ENCODE peak calls at places on chromosomes 4 and X, in seven cellular contexts. I is upper lobe of left lung, U is astrocyte of the spinal cord, F is uterus, R is upper lobe of right lung, V is fibroblast of pulmonary artery, X is pancreas. L is an unnamed sample.

GRCh38 chr4:37480509-37480908 is 205.7 kb downstream of the RELL1 start:
- DNase-seq in R (no peak), F (no peak), I (no peak), X (no peak), V (no peak), U (no peak), L (no peak)

GRCh38 chrX:46168254-46168653 is 377.0 kb downstream of the ZNF674 start:
- DNase-seq in U (no peak), V (no peak), X (no peak), I (no peak), R (peak), F (no peak), L (no peak)

GRCh38 chr4:150205016-150205415 is 126.8 kb downstream of the DCLK2 start:
- DNase-seq in F (no peak), V (no peak), X (no peak), R (no peak), I (no peak), U (no peak), L (no peak)

GRCh38 chr4:1601852-1602525 is 82.1 kb downstream of the FAM53A start:
- DNase-seq in F (no peak), R (peak), X (peak), U (no peak), V (no peak), I (peak), L (no peak)

GRCh38 chr4:86895692-86896488 is 3.7 kb upstream of the C4orf36 start:
- DNase-seq in R (no peak), F (no peak), V (peak), X (no peak), I (no peak), U (peak), L (no peak)

GRCh38 chr4:53196872-53197759 is 168.7 kb downstream of the SCFD2 start:
- DNase-seq in V (peak), R (no peak), U (peak), X (no peak), F (no peak), I (no peak), L (no peak)

GRCh38 chr4:13963601-13964000 is 336.1 kb upstream of the BOD1L1 start:
- DNase-seq in V (peak), F (no peak), X (no peak), I (no peak), U (peak), R (no peak), L (no peak)

GRCh38 chrX:40976971-40977370 is 108.3 kb upstream of the USP9X start:
- DNase-seq in V (no peak), U (no peak), R (no peak), I (no peak), F (no peak), X (no peak), L (no peak)

GRCh38 chrX:9644335-9644734 is 121.3 kb downstream of the GPR143 start:
- DNase-seq in X (no peak), I (no peak), U (no peak), R (no peak), F (peak), V (no peak), L (no peak)

GRCh38 chr4:11568511-11568910 is 139.8 kb upstream of the HS3ST1 start:
- DNase-seq in U (no peak), F (no peak), I (no peak), V (no peak), X (no peak), R (no peak), L (no peak)

GRCh38 chrX:46812445-46812844 is 24.4 kb upstream of the RP2 start:
- DNase-seq in V (no peak), F (no peak), I (no peak), U (no peak), R (no peak), X (no peak), L (no peak)

GRCh38 chr4:31538877-31539276 is 818.7 kb downstream of the PCDH7 start:
- DNase-seq in X (no peak), U (no peak), V (no peak), F (no peak), I (no peak), R (no peak), L (no peak)

GRCh38 chr4:139245590-139245989 is 34.4 kb downstream of the MGARP start:
- DNase-seq in I (no peak), F (no peak), U (peak), X (no peak), R (no peak), V (peak), L (no peak)

GRCh38 chr4:15031197-15031596 is 28.9 kb downstream of the CPEB2 start:
- DNase-seq in V (no peak), U (peak), R (no peak), F (no peak), X (no peak), I (no peak), L (no peak)

GRCh38 chr4:7823416-7823824 is 116.2 kb downstream of the AFAP1 start:
- DNase-seq in F (no peak), R (no peak), U (no peak), I (no peak), X (no peak), V (peak), L (peak)

GRCh38 chrX:9885150-9885549 is 82.0 kb upstream of the CLDN34 start:
- DNase-seq in X (peak), F (no peak), I (no peak), U (peak), R (peak), V (peak), L (peak)

GRCh38 chrX:34915463-34916225 is 27.0 kb upstream of the FAM47B start:
- DNase-seq in X (no peak), I (no peak), U (no peak), R (no peak), F (no peak), V (no peak), L (no peak)

GRCh38 chr4:142088906-142089305 is 452.5 kb downstream of the IL15 start:
- DNase-seq in X (no peak), F (no peak), V (peak), I (no peak), U (peak), R (no peak), L (no peak)

GRCh38 chr4:43238556-43238955 is 346.0 kb downstream of the GRXCR1 start:
- DNase-seq in F (no peak), I (no peak), R (no peak), X (no peak), V (no peak), U (no peak), L (no peak)

GRCh38 chrX:40267334-40268118 is 169.8 kb upstream of the BCOR start:
- DNase-seq in F (no peak), X (no peak), I (no peak), V (no peak), R (peak), U (no peak), L (no peak)

GRCh38 chrX:54798137-54798536 is at the start of gene ITIH6:
- DNase-seq in F (no peak), X (no peak), R (no peak), I (no peak), V (no peak), U (no peak), L (no peak)

GRCh38 chrX:107700317-107700774 is 72.0 kb downstream of the PRPS1 start:
- DNase-seq in I (no peak), F (peak), X (no peak), V (peak), U (peak), R (no peak), L (peak)

GRCh38 chr4:3223986-3224748 is 24.8 kb upstream of the MSANTD1 start:
- DNase-seq in X (peak), U (no peak), V (no peak), R (peak), I (no peak), F (no peak), L (no peak)

GRCh38 chrX:17769701-17770269 is 32.5 kb downstream of the SCML1 start:
- DNase-seq in I (no peak), X (no peak), U (no peak), R (no peak), F (no peak), V (no peak), L (no peak)

GRCh38 chr4:158259955-158260575 is 49.8 kb downstream of the TMEM144 start:
- DNase-seq in X (no peak), R (no peak), I (no peak), F (no peak), V (peak), U (peak), L (no peak)

GRCh38 chr4:45554423-45554822 is 569.4 kb downstream of the GABRG1 start:
- DNase-seq in U (peak), V (peak), X (no peak), F (no peak), I (no peak), R (no peak), L (no peak)

DNA sequence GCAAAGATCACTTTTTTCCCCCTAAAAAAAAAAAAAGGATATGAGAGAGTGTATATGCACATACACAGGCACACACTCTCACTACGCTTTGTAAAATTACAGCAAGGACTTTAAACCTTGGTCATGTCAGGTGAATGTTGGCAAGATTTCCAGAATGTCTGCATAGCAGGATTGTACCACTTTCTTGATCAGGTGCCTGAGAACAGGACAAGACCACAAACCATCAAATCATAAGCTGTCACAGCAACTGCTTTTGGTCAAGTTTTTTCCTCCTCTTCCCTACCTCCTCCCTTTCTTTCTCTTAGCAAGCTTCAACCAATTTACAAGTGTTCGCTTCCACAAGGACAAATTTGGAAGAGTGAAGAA is 15.3 kb downstream of the PPARGC1A start:
- DNase-seq in V (no peak), X (no peak), R (no peak), I (no peak), F (no peak), U (no peak), L (no peak)
- TF ChIP-seq CTCF in V (no peak), X (no peak), R (no peak), I (no peak), F (no peak), U (no peak), L (no peak)

GRCh38 chrX:150983526-150984163 is 510 bp downstream of the HMGB3 start:
- DNase-seq in U (no peak), R (no peak), F (no peak), X (peak), I (peak), V (no peak), L (peak)
- H3K4me3 ChIP-seq in U (peak), R (peak), F (peak), X (peak), I (no peak), V (peak), L (peak)

DNA sequence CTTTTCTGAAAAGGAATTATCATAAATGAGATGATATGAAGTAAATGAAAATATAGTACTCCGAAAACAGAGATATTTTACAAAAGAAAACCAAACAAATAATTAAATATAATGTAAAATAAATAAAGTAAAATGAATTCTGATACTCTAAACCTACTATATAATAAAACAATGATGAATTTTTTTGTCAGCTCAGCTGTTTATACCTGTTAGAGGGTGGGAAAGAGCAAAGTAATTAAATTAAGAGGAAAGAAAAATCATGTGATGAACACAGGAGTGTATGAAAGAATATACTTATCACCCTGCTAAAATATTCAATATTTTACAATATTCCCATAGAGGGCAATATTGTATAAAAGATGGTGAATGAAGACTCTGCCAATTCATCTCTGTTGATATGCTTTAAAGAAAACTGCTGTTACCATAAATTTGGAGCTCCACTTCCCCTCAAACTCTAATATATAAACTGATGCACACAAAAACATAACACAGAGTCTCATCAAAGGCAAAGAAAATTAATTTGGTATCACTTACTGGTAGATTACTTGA is 6.5 kb upstream of the NDST4 start:
- DNase-seq in R (no peak), U (no peak), F (no peak), I (no peak), X (no peak), V (no peak), L (no peak)
- TF ChIP-seq CTCF in R (no peak), U (no peak), F (no peak), I (no peak), X (no peak), V (no peak), L (no peak)

GRCh38 chr4:64503945-64504675 is 94.9 kb upstream of the TECRL start:
- DNase-seq in V (no peak), F (no peak), X (no peak), U (no peak), I (no peak), R (no peak), L (no peak)

GRCh38 chr4:64503416-64503815 is 94.2 kb upstream of the TECRL start:
- DNase-seq in U (no peak), F (no peak), I (no peak), X (no peak), V (no peak), R (no peak), L (no peak)

DNA sequence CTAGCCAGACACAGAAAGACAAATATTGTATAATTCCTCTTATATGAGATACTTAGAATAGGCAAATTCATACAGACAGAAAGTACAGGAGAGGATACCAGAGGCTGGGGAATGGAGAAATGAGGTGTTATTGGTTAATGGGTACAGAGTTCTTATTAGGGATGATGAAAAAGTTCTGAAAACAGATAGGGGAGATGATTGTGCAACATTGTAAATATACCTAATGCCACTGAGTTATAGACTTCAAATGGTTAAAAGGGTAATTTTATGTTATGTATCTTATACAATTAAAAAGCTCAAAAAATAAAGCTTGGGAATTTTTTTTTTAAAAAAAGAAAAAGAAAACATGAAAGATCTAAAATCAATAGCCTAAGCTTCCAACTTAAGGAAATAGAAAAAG is 98.8 kb upstream of the TECRL start:
- DNase-seq in X (no peak), I (no peak), V (no peak), F (no peak), U (no peak), R (no peak), L (no peak)
- H3K4me3 ChIP-seq in X (no peak), I (no peak), V (no peak), F (no peak), U (no peak), R (no peak), L (no peak)

DNA sequence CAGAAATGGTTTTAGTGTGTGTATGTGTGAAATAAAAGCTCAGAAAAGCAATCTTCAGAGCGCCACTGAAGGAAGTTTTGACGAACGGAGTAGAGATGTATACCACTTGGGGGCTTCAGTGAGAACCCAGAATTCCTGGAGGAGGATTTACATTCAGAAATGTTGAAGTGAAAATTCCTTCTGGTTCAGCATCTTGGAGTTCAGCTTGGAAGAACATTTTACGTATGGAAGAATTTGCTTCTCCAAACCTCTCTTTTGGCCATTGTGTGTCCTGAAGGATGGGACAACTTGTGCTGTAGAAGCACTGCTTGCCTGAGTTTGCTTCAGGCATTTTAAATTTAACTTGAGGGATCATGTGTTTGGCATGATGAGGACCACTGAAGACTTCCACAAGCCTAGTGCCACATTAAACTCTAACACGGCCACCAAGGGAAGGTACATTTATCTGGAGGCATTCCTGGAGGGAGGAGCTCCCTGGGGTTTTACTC is 704 bp downstream of the SHROOM3 start:
- DNase-seq in I (no peak), R (no peak), U (peak), X (no peak), F (no peak), V (no peak), L (no peak)
- TF ChIP-seq CTCF in I (no peak), R (no peak), U (peak), X (no peak), F (no peak), V (no peak), L (no peak)

GRCh38 chr4:126916626-126917140 is 716.1 kb upstream of the INTU start:
- DNase-seq in X (no peak), F (no peak), R (no peak), U (peak), I (no peak), V (peak), L (no peak)
- H3K4me3 ChIP-seq in X (no peak), F (no peak), R (peak), U (no peak), I (no peak), V (peak), L (no peak)

DNA sequence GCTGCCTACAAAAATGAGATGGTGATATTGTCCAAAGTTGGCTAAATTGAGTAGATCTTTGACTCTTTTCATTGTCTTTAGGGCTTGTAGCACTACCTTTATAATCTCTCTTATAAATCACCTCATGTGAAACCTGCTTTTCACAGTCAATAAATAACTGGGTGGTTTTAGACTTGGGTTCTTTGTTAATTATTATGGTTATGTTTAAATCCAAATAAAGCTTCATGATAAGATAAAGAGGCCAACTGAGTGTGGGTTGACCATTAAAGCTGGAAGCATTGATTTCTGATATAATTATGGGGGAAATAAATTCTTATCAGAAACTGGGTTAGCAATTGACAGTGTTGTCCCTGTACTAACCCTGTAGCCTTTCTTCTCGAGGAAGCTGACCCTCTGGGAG is 384.7 kb upstream of the LCORL start:
- DNase-seq in X (no peak), U (no peak), R (no peak), F (no peak), I (no peak), V (no peak), L (no peak)
- TF ChIP-seq CTCF in X (no peak), U (no peak), R (no peak), F (no peak), I (no peak), V (no peak), L (no peak)

GRCh38 chr4:151566053-151566452 is 157.1 kb downstream of the FHIP1A start:
- DNase-seq in F (no peak), R (no peak), U (no peak), X (no peak), I (no peak), V (no peak), L (no peak)
- H3K4me3 ChIP-seq in F (no peak), R (no peak), U (no peak), X (no peak), I (no peak), V (no peak), L (no peak)

GRCh38 chr4:180150818-180151217 is 2092.4 kb upstream of the TENM3 start:
- DNase-seq in R (no peak), U (peak), V (no peak), F (no peak), X (no peak), I (no peak), L (no peak)
- TF ChIP-seq CTCF in R (peak), U (peak), V (peak), F (no peak), X (no peak), I (no peak), L (no peak)

L was measured in ovary.